ENCODE peak calls at places on chromosomes 4 and X, in five cellular contexts. One of them, this sample, is unnamed.

GRCh38 chr4:41796545-41797210 is 48.2 kb upstream of the PHOX2B start:
- DNase-seq in GM12878: no peak
- DNase-seq in K562: no peak
- DNase-seq in SK-N-SH: no peak
- DNase-seq in HepG2: no peak
- DNase-seq in this sample: peak

GRCh38 chrX:12360991-12361598 is 222.8 kb downstream of the FRMPD4 start:
- DNase-seq in SK-N-SH: no peak
- DNase-seq in K562: no peak
- DNase-seq in HepG2: no peak
- DNase-seq in GM12878: no peak
- DNase-seq in this sample: no peak

GRCh38 chr4:167645358-167645757 is 411.1 kb upstream of the SPOCK3 start:
- DNase-seq in GM12878: no peak
- DNase-seq in HepG2: no peak
- DNase-seq in SK-N-SH: no peak
- DNase-seq in K562: no peak
- DNase-seq in this sample: no peak

GRCh38 chr4:23970193-23970850 is 80.5 kb upstream of the PPARGC1A start:
- DNase-seq in HepG2: no peak
- DNase-seq in SK-N-SH: no peak
- DNase-seq in K562: no peak
- DNase-seq in GM12878: no peak
- DNase-seq in this sample: no peak

GRCh38 chr4:88809561-88810219 is 112.1 kb upstream of the NAP1L5 start:
- DNase-seq in HepG2: peak
- DNase-seq in SK-N-SH: no peak
- DNase-seq in K562: no peak
- DNase-seq in GM12878: no peak
- DNase-seq in this sample: no peak

GRCh38 chr4:168655182-168655581 is 158.3 kb downstream of the PALLD start:
- DNase-seq in GM12878: no peak
- DNase-seq in HepG2: no peak
- DNase-seq in K562: no peak
- DNase-seq in SK-N-SH: no peak
- DNase-seq in this sample: no peak

GRCh38 chr4:86831262-86832090 is 17.7 kb downstream of the SLC10A6 start:
- DNase-seq in K562: no peak
- DNase-seq in GM12878: no peak
- DNase-seq in SK-N-SH: no peak
- DNase-seq in HepG2: peak
- DNase-seq in this sample: peak

GRCh38 chr4:102675142-102675541 is 85.6 kb downstream of the MANBA start:
- DNase-seq in HepG2: peak
- DNase-seq in GM12878: no peak
- DNase-seq in SK-N-SH: no peak
- DNase-seq in K562: no peak
- DNase-seq in this sample: no peak

GRCh38 chrX:103187953-103188475 is 26.9 kb upstream of the BEX4 start:
- DNase-seq in GM12878: no peak
- DNase-seq in SK-N-SH: no peak
- DNase-seq in K562: no peak
- DNase-seq in HepG2: no peak
- DNase-seq in this sample: no peak

GRCh38 chr4:127505203-127505602 is 127.6 kb upstream of the INTU start:
- DNase-seq in HepG2: no peak
- DNase-seq in GM12878: no peak
- DNase-seq in K562: peak
- DNase-seq in SK-N-SH: peak
- DNase-seq in this sample: no peak

GRCh38 chr4:93080316-93080715 is 748.2 kb upstream of the ATOH1 start:
- DNase-seq in SK-N-SH: no peak
- DNase-seq in K562: no peak
- DNase-seq in GM12878: no peak
- DNase-seq in HepG2: no peak
- DNase-seq in this sample: no peak

GRCh38 chrX:53704294-53704693 is 17.8 kb upstream of the HUWE1 start:
- DNase-seq in GM12878: no peak
- DNase-seq in HepG2: no peak
- DNase-seq in K562: no peak
- DNase-seq in SK-N-SH: no peak
- DNase-seq in this sample: no peak

GRCh38 chr4:106971586-106971985 is 64.5 kb downstream of the DKK2 start:
- DNase-seq in GM12878: no peak
- DNase-seq in SK-N-SH: no peak
- DNase-seq in K562: no peak
- DNase-seq in HepG2: no peak
- DNase-seq in this sample: no peak

GRCh38 chr4:24211821-24212220 is 322.0 kb upstream of the PPARGC1A start:
- DNase-seq in HepG2: no peak
- DNase-seq in SK-N-SH: no peak
- DNase-seq in K562: no peak
- DNase-seq in GM12878: no peak
- DNase-seq in this sample: no peak

GRCh38 chr4:11338990-11339782 is 89.5 kb downstream of the HS3ST1 start:
- DNase-seq in GM12878: no peak
- DNase-seq in K562: no peak
- DNase-seq in HepG2: no peak
- DNase-seq in SK-N-SH: no peak
- DNase-seq in this sample: no peak

GRCh38 chr4:113878718-113879117 is 100.7 kb downstream of the ARSJ start:
- DNase-seq in HepG2: peak
- DNase-seq in K562: peak
- DNase-seq in GM12878: no peak
- DNase-seq in SK-N-SH: peak
- DNase-seq in this sample: peak

GRCh38 chr4:108947526-108947925 is 184.7 kb upstream of the ETNPPL start:
- DNase-seq in GM12878: no peak
- DNase-seq in K562: no peak
- DNase-seq in SK-N-SH: no peak
- DNase-seq in HepG2: no peak
- DNase-seq in this sample: no peak

GRCh38 chrX:48957477-48957826 is at the start of gene OTUD5:
- DNase-seq in SK-N-SH: peak
- DNase-seq in HepG2: peak
- DNase-seq in K562: peak
- DNase-seq in GM12878: no peak
- DNase-seq in this sample: peak

GRCh38 chr4:39320381-39321115 is 45.6 kb downstream of the RFC1 start:
- DNase-seq in SK-N-SH: no peak
- DNase-seq in K562: no peak
- DNase-seq in GM12878: no peak
- DNase-seq in HepG2: no peak
- DNase-seq in this sample: no peak

GRCh38 chr4:117385531-117385930 is 300.2 kb upstream of the TRAM1L1 start:
- DNase-seq in K562: no peak
- DNase-seq in SK-N-SH: no peak
- DNase-seq in GM12878: no peak
- DNase-seq in HepG2: no peak
- DNase-seq in this sample: no peak

DNA sequence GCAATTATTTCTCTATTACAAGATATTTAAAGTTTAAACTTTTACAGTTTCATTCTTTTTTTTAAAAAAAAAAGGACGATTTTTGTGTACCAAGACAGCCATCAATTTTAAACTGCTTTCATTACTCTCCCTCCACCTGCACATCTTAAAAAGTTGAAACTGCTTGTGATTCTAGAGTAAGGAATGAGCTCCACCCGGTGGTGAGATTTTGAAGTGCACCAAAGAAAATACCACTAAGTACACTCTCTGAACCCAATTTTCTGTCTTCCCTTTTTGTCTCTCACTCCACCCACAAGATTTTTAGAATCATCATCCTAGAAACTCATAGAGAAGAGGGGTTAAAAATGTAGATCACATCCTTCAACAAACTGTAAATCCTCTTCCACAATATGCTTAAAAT is 91.3 kb upstream of the WDR44 start:
- DNase-seq in GM12878: peak
- DNase-seq in SK-N-SH: peak
- DNase-seq in K562: peak
- DNase-seq in HepG2: peak
- DNase-seq in this sample: peak
- TF ChIP-seq FOXM1 in GM12878: no peak
- TF ChIP-seq FOXM1 in SK-N-SH: no peak
- TF ChIP-seq FOXM1 in K562: no peak
- TF ChIP-seq FOXM1 in HepG2: no peak
- TF ChIP-seq FOXM1 in this sample: no peak

DNA sequence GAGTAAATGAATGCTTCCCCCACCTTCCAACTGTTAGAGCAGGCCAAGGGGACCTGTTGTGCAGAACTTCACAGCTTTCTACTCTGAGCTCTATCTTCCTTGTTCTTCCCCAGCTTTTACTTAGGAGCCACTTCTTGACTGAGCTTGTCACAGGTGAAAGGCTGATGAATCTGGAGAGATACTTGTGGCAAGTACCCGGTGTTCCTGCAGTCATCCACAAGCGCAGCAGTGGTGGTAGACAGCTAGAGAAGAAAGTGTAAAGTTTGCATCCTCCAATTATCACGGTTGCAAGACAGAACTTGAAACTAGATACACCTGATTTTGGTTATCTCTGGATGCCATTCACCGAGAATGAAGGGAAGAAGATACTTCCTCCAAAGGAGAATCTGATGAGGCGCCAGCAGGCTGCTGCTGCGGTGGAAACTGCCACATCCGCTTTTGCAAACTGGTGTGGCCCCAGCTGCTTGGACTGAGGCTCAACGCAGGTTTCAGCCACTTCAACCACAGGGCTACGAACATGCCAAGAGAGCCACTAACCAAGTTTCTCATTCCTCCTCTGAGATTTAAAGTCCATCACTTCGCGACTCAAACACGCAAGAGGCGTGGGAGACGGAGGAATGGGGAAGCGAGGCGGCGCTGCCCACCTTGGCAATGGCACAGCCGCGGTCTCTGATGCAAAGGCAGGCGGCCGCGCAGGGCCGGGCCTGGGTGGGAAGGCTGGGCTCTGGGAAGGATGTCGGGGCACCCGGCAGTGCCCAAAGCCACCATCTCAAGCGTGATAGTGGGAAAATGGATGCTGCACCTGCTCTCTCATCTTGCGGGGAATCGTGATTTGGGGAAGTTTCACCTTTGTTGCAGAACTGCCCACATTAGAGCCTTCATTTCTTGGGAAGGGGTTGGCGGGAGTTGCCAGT is 1.3 kb upstream of the FHIP1A start:
- DNase-seq in GM12878: peak
- DNase-seq in SK-N-SH: peak
- DNase-seq in K562: no peak
- DNase-seq in HepG2: no peak
- DNase-seq in this sample: no peak
- TF ChIP-seq FOXM1 in GM12878: peak
- TF ChIP-seq FOXM1 in SK-N-SH: no peak
- TF ChIP-seq FOXM1 in K562: no peak
- TF ChIP-seq FOXM1 in HepG2: no peak
- TF ChIP-seq FOXM1 in this sample: no peak

GRCh38 chrX:139831689-139832456 is 101.0 kb downstream of the ATP11C start:
- DNase-seq in HepG2: no peak
- DNase-seq in SK-N-SH: no peak
- DNase-seq in K562: no peak
- DNase-seq in GM12878: no peak
- DNase-seq in this sample: peak
- TF ChIP-seq FOXM1 in HepG2: no peak
- TF ChIP-seq FOXM1 in SK-N-SH: no peak
- TF ChIP-seq FOXM1 in K562: no peak
- TF ChIP-seq FOXM1 in GM12878: no peak
- TF ChIP-seq FOXM1 in this sample: no peak

GRCh38 chrX:149950681-149951080 is 12.4 kb upstream of the EOLA2 start:
- DNase-seq in HepG2: peak
- DNase-seq in SK-N-SH: peak
- DNase-seq in K562: peak
- DNase-seq in GM12878: no peak
- DNase-seq in this sample: peak
- TF ChIP-seq FOXM1 in HepG2: no peak
- TF ChIP-seq FOXM1 in SK-N-SH: no peak
- TF ChIP-seq FOXM1 in K562: no peak
- TF ChIP-seq FOXM1 in GM12878: no peak
- TF ChIP-seq FOXM1 in this sample: no peak

DNA sequence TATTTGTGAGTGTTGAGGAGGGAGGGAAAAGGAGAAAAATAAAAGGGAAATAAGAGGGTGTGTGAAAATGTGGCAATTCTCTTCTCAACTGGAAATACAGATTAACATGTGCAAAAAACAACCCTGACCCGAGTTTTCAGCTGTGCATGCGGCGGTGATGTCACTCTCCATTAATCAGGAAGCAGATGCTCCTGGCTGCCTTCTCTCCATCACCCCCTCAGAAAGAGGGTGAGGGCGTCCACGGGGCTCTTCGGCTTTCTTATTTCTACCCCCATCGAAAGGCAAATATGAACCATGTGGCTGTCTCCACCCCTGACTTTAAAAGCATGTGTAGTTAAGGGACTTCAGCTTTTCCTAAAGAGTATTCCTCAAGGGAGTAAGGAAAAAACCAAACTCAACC is 219.6 kb downstream of the MAML3 start:
- DNase-seq in HepG2: no peak
- DNase-seq in K562: no peak
- DNase-seq in GM12878: no peak
- DNase-seq in SK-N-SH: peak
- DNase-seq in this sample: no peak
- TF ChIP-seq FOXM1 in HepG2: no peak
- TF ChIP-seq FOXM1 in K562: no peak
- TF ChIP-seq FOXM1 in GM12878: no peak
- TF ChIP-seq FOXM1 in SK-N-SH: no peak
- TF ChIP-seq FOXM1 in this sample: no peak

DNA sequence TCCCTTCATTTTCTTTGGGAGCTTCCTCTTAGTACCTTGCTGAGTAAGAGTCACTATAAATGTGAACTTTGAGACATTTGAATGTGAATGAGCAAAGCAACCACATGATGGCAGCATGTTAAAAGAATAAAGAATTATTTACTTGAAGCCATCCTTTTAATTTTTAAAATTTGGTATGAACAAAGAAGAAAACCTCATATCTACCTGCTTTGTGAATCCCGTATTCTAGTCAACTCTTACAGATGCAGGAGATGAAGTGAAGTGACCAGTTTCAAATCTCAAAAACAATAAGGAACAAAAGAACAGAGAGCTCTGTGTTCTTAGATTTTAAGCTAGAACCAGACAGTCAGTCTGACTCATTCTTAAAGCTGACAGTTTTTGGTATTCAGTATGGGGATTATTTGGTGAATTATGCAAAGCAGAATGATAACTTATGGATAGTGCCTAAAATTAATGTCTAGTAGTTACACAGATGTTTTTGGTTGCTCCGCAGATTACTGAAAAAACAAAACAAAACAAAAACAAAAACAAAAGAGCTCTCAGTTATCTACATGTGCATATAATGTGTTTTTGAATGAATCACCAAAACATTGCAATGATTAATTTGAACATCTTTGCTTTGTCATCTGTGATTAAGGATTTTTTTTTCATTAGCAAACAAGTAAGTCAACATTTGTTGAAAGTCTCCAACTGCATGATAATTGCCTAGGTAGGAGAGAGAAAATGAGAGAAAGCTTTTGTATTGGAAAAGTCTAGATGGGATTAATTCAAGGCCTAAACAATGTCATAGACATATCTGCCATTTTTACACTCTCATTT is 48.2 kb upstream of the H2AZ1 start:
- DNase-seq in K562: peak
- DNase-seq in HepG2: peak
- DNase-seq in GM12878: peak
- DNase-seq in SK-N-SH: peak
- DNase-seq in this sample: no peak
- TF ChIP-seq FOXM1 in K562: no peak
- TF ChIP-seq FOXM1 in HepG2: no peak
- TF ChIP-seq FOXM1 in GM12878: no peak
- TF ChIP-seq FOXM1 in SK-N-SH: no peak
- TF ChIP-seq FOXM1 in this sample: no peak

This sample was measured in HEK293T.